ENCODE peak calls at places on chromosome 2, in five cellular contexts. One of them, this sample, is unnamed.

GRCh38 chr2:135993421-135993820 is 8.0 kb upstream of the DARS1 start:
- DNase-seq in GM23248: no peak
- DNase-seq in mesendoderm: no peak
- DNase-seq in GM23338: no peak
- DNase-seq in fibroblast of lung: no peak
- DNase-seq in this sample: no peak

GRCh38 chr2:164456599-164456998 is 164.7 kb downstream of the GRB14 start:
- DNase-seq in GM23248: no peak
- DNase-seq in GM23338: no peak
- DNase-seq in fibroblast of lung: peak; percentile 17
- DNase-seq in mesendoderm: no peak
- DNase-seq in this sample: no peak

GRCh38 chr2:61726456-61727209 is 127.2 kb downstream of the FAM161A start:
- DNase-seq in GM23248: peak; percentile 49
- DNase-seq in mesendoderm: no peak
- DNase-seq in GM23338: no peak
- DNase-seq in fibroblast of lung: no peak
- DNase-seq in this sample: no peak

GRCh38 chr2:135030826-135031225 is 16.4 kb downstream of the MAP3K19 start:
- DNase-seq in GM23338: peak; percentile 52
- DNase-seq in mesendoderm: peak; percentile 42
- DNase-seq in fibroblast of lung: peak; percentile 60
- DNase-seq in GM23248: peak; percentile 60
- DNase-seq in this sample: no peak

GRCh38 chr2:174779361-174779928 is 15.2 kb upstream of the CHRNA1 start:
- DNase-seq in GM23248: peak; percentile 66
- DNase-seq in fibroblast of lung: peak; percentile 89
- DNase-seq in GM23338: no peak
- DNase-seq in mesendoderm: peak; percentile 80
- DNase-seq in this sample: no peak

GRCh38 chr2:189659734-189660133 is 1.5 kb upstream of the ASNSD1 start:
- DNase-seq in fibroblast of lung: peak; percentile 19
- DNase-seq in mesendoderm: no peak
- DNase-seq in GM23248: no peak
- DNase-seq in GM23338: no peak
- DNase-seq in this sample: no peak

GRCh38 chr2:233384017-233384416 is 29.7 kb downstream of the DGKD start:
- DNase-seq in GM23338: peak; percentile 24
- DNase-seq in mesendoderm: peak; percentile 43
- DNase-seq in GM23248: no peak
- DNase-seq in fibroblast of lung: no peak
- DNase-seq in this sample: no peak

GRCh38 chr2:214069254-214069653 is 341.6 kb upstream of the VWC2L start:
- DNase-seq in fibroblast of lung: peak; percentile 95
- DNase-seq in GM23338: no peak
- DNase-seq in GM23248: peak; percentile 96
- DNase-seq in mesendoderm: peak; percentile 88
- DNase-seq in this sample: no peak

GRCh38 chr2:37688771-37689468 is 17.5 kb upstream of the CDC42EP3 start:
- DNase-seq in mesendoderm: peak; percentile 97
- DNase-seq in fibroblast of lung: peak; percentile 94
- DNase-seq in GM23248: no peak
- DNase-seq in GM23338: peak; percentile 50
- DNase-seq in this sample: peak; percentile 72

GRCh38 chr2:111029135-111029927 is 91.4 kb upstream of the BCL2L11 start:
- DNase-seq in GM23248: no peak
- DNase-seq in fibroblast of lung: no peak
- DNase-seq in mesendoderm: peak; percentile 42
- DNase-seq in GM23338: peak; percentile 69
- DNase-seq in this sample: no peak

GRCh38 chr2:196478588-196478987 is 160.9 kb upstream of the CCDC150 start:
- DNase-seq in mesendoderm: no peak
- DNase-seq in GM23248: no peak
- DNase-seq in fibroblast of lung: no peak
- DNase-seq in GM23338: no peak
- DNase-seq in this sample: no peak

GRCh38 chr2:199466704-199467461 is 9.1 kb upstream of the SATB2 start:
- DNase-seq in fibroblast of lung: no peak
- DNase-seq in GM23248: no peak
- DNase-seq in mesendoderm: no peak
- DNase-seq in GM23338: peak; percentile 59
- DNase-seq in this sample: no peak

GRCh38 chr2:27118525-27119329 is at the start of gene CGREF1:
- DNase-seq in mesendoderm: peak; percentile 23
- DNase-seq in fibroblast of lung: no peak
- DNase-seq in GM23248: peak; percentile 58
- DNase-seq in GM23338: peak; percentile 64
- DNase-seq in this sample: no peak

GRCh38 chr2:160952462-160952861 is 207.8 kb upstream of the TANK start:
- DNase-seq in mesendoderm: no peak
- DNase-seq in GM23248: peak; percentile 55
- DNase-seq in GM23338: no peak
- DNase-seq in fibroblast of lung: peak; percentile 79
- DNase-seq in this sample: peak; percentile 75

GRCh38 chr2:9032555-9032954 is 29.1 kb upstream of the MBOAT2 start:
- DNase-seq in fibroblast of lung: no peak
- DNase-seq in mesendoderm: no peak
- DNase-seq in GM23248: no peak
- DNase-seq in GM23338: no peak
- DNase-seq in this sample: no peak

GRCh38 chr2:45497355-45497754 is 113.7 kb downstream of the SRBD1 start:
- DNase-seq in mesendoderm: no peak
- DNase-seq in GM23338: no peak
- DNase-seq in fibroblast of lung: peak; percentile 65
- DNase-seq in GM23248: peak; percentile 58
- DNase-seq in this sample: no peak

GRCh38 chr2:199230091-199230490 is 227.6 kb downstream of the SATB2 start:
- DNase-seq in GM23338: no peak
- DNase-seq in fibroblast of lung: peak; percentile 49
- DNase-seq in GM23248: peak; percentile 11
- DNase-seq in mesendoderm: no peak
- DNase-seq in this sample: no peak

GRCh38 chr2:240436626-240437180 is 1.2 kb downstream of the GPC1 start:
- DNase-seq in GM23248: peak; percentile 62
- DNase-seq in fibroblast of lung: peak; percentile 49
- DNase-seq in GM23338: peak; percentile 70
- DNase-seq in mesendoderm: peak; percentile 62
- DNase-seq in this sample: no peak

GRCh38 chr2:153891061-153891460 is 19.3 kb downstream of the GALNT13 start:
- DNase-seq in mesendoderm: peak; percentile 9
- DNase-seq in GM23248: no peak
- DNase-seq in fibroblast of lung: peak; percentile 0
- DNase-seq in GM23338: no peak
- DNase-seq in this sample: no peak

GRCh38 chr2:239534581-239535412 is 134.0 kb upstream of the HDAC4 start:
- DNase-seq in fibroblast of lung: no peak
- DNase-seq in GM23248: no peak
- DNase-seq in GM23338: no peak
- DNase-seq in mesendoderm: no peak
- DNase-seq in this sample: peak; percentile 65

GRCh38 chr2:217521820-217522219 is 481.0 kb downstream of the TNS1 start:
- DNase-seq in mesendoderm: no peak
- DNase-seq in fibroblast of lung: no peak
- DNase-seq in GM23338: no peak
- DNase-seq in GM23248: peak; percentile 23
- DNase-seq in this sample: no peak

GRCh38 chr2:28465148-28465885 is 30.5 kb upstream of the PLB1 start:
- DNase-seq in GM23338: no peak
- DNase-seq in mesendoderm: no peak
- DNase-seq in GM23248: no peak
- DNase-seq in fibroblast of lung: peak; percentile 35
- DNase-seq in this sample: no peak

GRCh38 chr2:8409461-8410260 is 272.2 kb upstream of the ID2 start:
- DNase-seq in GM23338: no peak
- DNase-seq in GM23248: peak; percentile 41
- DNase-seq in fibroblast of lung: no peak
- DNase-seq in mesendoderm: no peak
- DNase-seq in this sample: no peak

GRCh38 chr2:11391941-11392266 is 47.5 kb upstream of the ROCK2 start:
- DNase-seq in GM23338: no peak
- DNase-seq in fibroblast of lung: no peak
- DNase-seq in GM23248: no peak
- DNase-seq in mesendoderm: no peak
- DNase-seq in this sample: no peak

GRCh38 chr2:167550448-167550847 is 662.2 kb downstream of the XIRP2 start:
- DNase-seq in GM23248: peak; percentile 45
- DNase-seq in GM23338: peak; percentile 74
- DNase-seq in mesendoderm: peak; percentile 58
- DNase-seq in fibroblast of lung: peak; percentile 22
- DNase-seq in this sample: no peak

GRCh38 chr2:233965032-233965614 is 48.0 kb downstream of the TRPM8 start:
- DNase-seq in fibroblast of lung: peak; percentile 42
- DNase-seq in GM23338: no peak
- DNase-seq in mesendoderm: no peak
- DNase-seq in GM23248: no peak
- DNase-seq in this sample: no peak

GRCh38 chr2:84964406-84965191 is 6.4 kb upstream of the KCMF1 start:
- DNase-seq in mesendoderm: no peak
- DNase-seq in GM23338: no peak
- DNase-seq in GM23248: no peak
- DNase-seq in fibroblast of lung: no peak
- DNase-seq in this sample: no peak

GRCh38 chr2:157258520-157259326 is 1.2 kb downstream of the GALNT5 start:
- DNase-seq in GM23338: no peak
- DNase-seq in GM23248: peak; percentile 51
- DNase-seq in mesendoderm: no peak
- DNase-seq in fibroblast of lung: peak; percentile 7
- DNase-seq in this sample: no peak
- H3K4me3 ChIP-seq in GM23338: no peak overlapping the region
- H3K4me3 ChIP-seq in GM23248: peak overlapping the region; percentile 95
- H3K4me3 ChIP-seq in mesendoderm: no peak overlapping the region
- H3K4me3 ChIP-seq in fibroblast of lung: peak overlapping the region; percentile 67
- H3K4me3 ChIP-seq in this sample: no peak overlapping the region

GRCh38 chr2:24855022-24855622 is 61.9 kb downstream of the CENPO start:
- DNase-seq in fibroblast of lung: no peak
- DNase-seq in GM23338: no peak
- DNase-seq in mesendoderm: no peak
- DNase-seq in GM23248: no peak
- DNase-seq in this sample: no peak
- H3K27ac ChIP-seq in fibroblast of lung: peak overlapping the region; percentile 63
- H3K27ac ChIP-seq in GM23338: no peak overlapping the region
- H3K27ac ChIP-seq in mesendoderm: no peak overlapping the region
- H3K27ac ChIP-seq in GM23248: peak overlapping the region; percentile 31
- H3K27ac ChIP-seq in this sample: peak overlapping the region; percentile 1

GRCh38 chr2:73894475-73894850 is 1.7 kb downstream of the ACTG2 start:
- DNase-seq in GM23248: no peak
- DNase-seq in GM23338: no peak
- DNase-seq in fibroblast of lung: no peak
- DNase-seq in mesendoderm: no peak
- DNase-seq in this sample: no peak
- H3K4me3 ChIP-seq in GM23248: no peak overlapping the region
- H3K4me3 ChIP-seq in GM23338: no peak overlapping the region
- H3K4me3 ChIP-seq in fibroblast of lung: no peak overlapping the region
- H3K4me3 ChIP-seq in mesendoderm: no peak overlapping the region
- H3K4me3 ChIP-seq in this sample: peak overlapping the region; percentile 33

GRCh38 chr2:15939854-15940660 is at the start of gene MYCN:
- DNase-seq in mesendoderm: peak; percentile 98
- DNase-seq in GM23338: peak; percentile 97
- DNase-seq in GM23248: no peak
- DNase-seq in fibroblast of lung: no peak
- DNase-seq in this sample: no peak
- H3K27ac ChIP-seq in mesendoderm: peak within 1 kb of the TSS; percentile 27
- H3K27ac ChIP-seq in GM23338: peak within 1 kb of the TSS; percentile 99
- H3K27ac ChIP-seq in GM23248: no peak within 1 kb of the TSS
- H3K27ac ChIP-seq in fibroblast of lung: no peak within 1 kb of the TSS
- H3K27ac ChIP-seq in this sample: no peak within 1 kb of the TSS

GRCh38 chr2:205675861-205676516 is 6.3 kb upstream of the NRP2 start:
- DNase-seq in GM23338: peak; percentile 90
- DNase-seq in fibroblast of lung: peak; percentile 64
- DNase-seq in GM23248: peak; percentile 77
- DNase-seq in mesendoderm: peak; percentile 86
- DNase-seq in this sample: no peak
- H3K4me3 ChIP-seq in GM23338: no peak overlapping the region
- H3K4me3 ChIP-seq in fibroblast of lung: peak overlapping the region; percentile 24
- H3K4me3 ChIP-seq in GM23248: peak overlapping the region; percentile 51
- H3K4me3 ChIP-seq in mesendoderm: no peak overlapping the region
- H3K4me3 ChIP-seq in this sample: no peak overlapping the region

DNA sequence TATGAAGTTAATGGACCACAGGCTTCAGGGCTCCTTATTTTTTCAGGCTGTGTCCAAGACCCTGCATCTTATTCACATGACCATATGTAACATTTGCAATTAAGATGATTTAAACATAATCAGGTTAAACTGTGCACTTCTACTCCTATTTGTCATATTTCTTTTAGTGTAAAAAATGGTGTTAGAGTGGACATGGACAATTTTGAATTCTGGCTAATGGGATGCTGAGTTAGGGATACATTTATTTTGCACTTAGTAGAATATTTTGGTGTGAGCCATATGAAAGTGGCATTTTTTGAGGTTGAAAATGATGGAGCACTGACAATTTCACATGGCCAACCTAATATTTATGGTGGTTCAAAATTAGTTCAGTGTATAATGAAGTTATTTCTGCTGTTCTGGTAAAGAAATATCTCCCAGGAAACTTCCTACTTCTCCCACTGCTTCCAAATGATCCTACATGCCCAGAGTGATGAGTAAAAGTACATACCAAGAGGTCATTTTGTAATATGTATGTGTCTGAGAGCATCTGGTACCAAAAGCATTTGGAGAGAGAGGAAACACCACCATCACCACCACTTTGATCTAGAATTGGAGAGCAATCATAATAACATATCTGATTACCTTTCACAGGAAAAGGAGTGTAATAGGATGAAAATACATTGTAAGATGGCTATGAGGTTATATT is 36.0 kb downstream of the GULP1 start:
- DNase-seq in mesendoderm: no peak
- DNase-seq in GM23338: no peak
- DNase-seq in fibroblast of lung: no peak
- DNase-seq in GM23248: no peak
- DNase-seq in this sample: no peak
- H3K27ac ChIP-seq in mesendoderm: no peak overlapping the region
- H3K27ac ChIP-seq in GM23338: peak overlapping the region; percentile 4
- H3K27ac ChIP-seq in fibroblast of lung: no peak overlapping the region
- H3K27ac ChIP-seq in GM23248: no peak overlapping the region
- H3K27ac ChIP-seq in this sample: no peak overlapping the region

DNA sequence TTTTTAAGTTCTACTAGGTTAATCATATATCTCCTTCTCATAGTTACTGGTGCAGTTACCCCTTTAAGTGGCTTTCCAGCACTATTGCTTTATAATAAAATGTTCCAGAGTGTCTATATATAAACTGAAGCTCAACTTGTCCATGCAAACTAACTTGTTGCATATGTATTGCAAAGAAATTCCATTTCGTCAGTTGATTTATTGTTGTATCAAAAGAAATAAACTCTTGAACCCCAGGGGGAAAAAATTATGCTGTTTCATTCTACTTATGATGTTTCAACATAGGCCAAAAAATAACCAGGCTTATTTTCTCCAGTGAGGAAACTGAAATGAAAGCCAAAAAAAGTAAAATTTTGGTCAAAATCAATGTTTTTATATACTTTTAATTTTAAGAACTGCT is 491.9 kb downstream of the NR4A2 start:
- DNase-seq in GM23338: no peak
- DNase-seq in mesendoderm: no peak
- DNase-seq in fibroblast of lung: no peak
- DNase-seq in GM23248: no peak
- DNase-seq in this sample: no peak
- H3K4me3 ChIP-seq in GM23338: no peak overlapping the region
- H3K4me3 ChIP-seq in mesendoderm: no peak overlapping the region
- H3K4me3 ChIP-seq in fibroblast of lung: no peak overlapping the region
- H3K4me3 ChIP-seq in GM23248: no peak overlapping the region
- H3K4me3 ChIP-seq in this sample: no peak overlapping the region

GRCh38 chr2:241736111-241736510 is 1.7 kb downstream of the D2HGDH start:
- DNase-seq in GM23338: no peak
- DNase-seq in mesendoderm: no peak
- DNase-seq in fibroblast of lung: no peak
- DNase-seq in GM23248: no peak
- DNase-seq in this sample: no peak
- H3K27ac ChIP-seq in GM23338: no peak overlapping the region
- H3K27ac ChIP-seq in mesendoderm: no peak overlapping the region
- H3K27ac ChIP-seq in fibroblast of lung: no peak overlapping the region
- H3K27ac ChIP-seq in GM23248: no peak overlapping the region
- H3K27ac ChIP-seq in this sample: no peak overlapping the region